ENCODE peak calls at places on chromosomes 16 and 17, in six cellular contexts. I is cardiac fibroblast, T is heart right ventricle, H is fibroblast of pulmonary artery, O is fibroblast of villous mesenchyme, W is GM06990. R is an unnamed sample.
A peak's percentile ranks its signal among the peaks of the same experiment; 100 is the strongest.

GRCh38 chr17:58615768-58616659 is 75.8 kb downstream of the TEX14 start:
- DNase-seq in T (no peak), O (no peak), W (peak; percentile 76), I (peak; percentile 22), H (no peak), R (no peak)

GRCh38 chr16:69166946-69167930 is 19.7 kb upstream of the SNTB2 start:
- DNase-seq in W (no peak), H (peak; percentile 41), T (no peak), O (no peak), I (peak; percentile 58), R (peak; percentile 26)

GRCh38 chr16:67543582-67543981 is 15.0 kb downstream of the RIPOR1 start:
- DNase-seq in I (no peak), H (no peak), O (no peak), T (no peak), W (no peak), R (no peak)

GRCh38 chr17:66573078-66573477 is 261.8 kb upstream of the CACNG5 start:
- DNase-seq in I (no peak), T (no peak), W (no peak), H (no peak), O (no peak), R (no peak)

GRCh38 chr17:45986056-45986455 is 13.0 kb upstream of the STH start:
- DNase-seq in I (no peak), H (no peak), W (no peak), T (no peak), O (no peak), R (no peak)

GRCh38 chr17:8173871-8174322 is 2.3 kb downstream of the TMEM107 start:
- DNase-seq in H (no peak), O (no peak), W (no peak), T (no peak), I (no peak), R (no peak)

GRCh38 chr17:60156746-60157145 is 7.0 kb downstream of the CA4 start:
- DNase-seq in W (no peak), I (no peak), H (no peak), O (no peak), T (no peak), R (no peak)

GRCh38 chr16:17154981-17155380 is 315.8 kb downstream of the XYLT1 start:
- DNase-seq in H (no peak), I (no peak), O (no peak), T (no peak), W (no peak), R (no peak)

GRCh38 chr17:56616239-56616638 is 22.7 kb downstream of the NOG start:
- DNase-seq in O (no peak), I (no peak), H (no peak), W (no peak), T (no peak), R (no peak)

GRCh38 chr17:73650147-73650546 is 5.9 kb upstream of the SDK2 start:
- DNase-seq in T (no peak), H (no peak), I (no peak), W (no peak), O (no peak), R (no peak)

DNA sequence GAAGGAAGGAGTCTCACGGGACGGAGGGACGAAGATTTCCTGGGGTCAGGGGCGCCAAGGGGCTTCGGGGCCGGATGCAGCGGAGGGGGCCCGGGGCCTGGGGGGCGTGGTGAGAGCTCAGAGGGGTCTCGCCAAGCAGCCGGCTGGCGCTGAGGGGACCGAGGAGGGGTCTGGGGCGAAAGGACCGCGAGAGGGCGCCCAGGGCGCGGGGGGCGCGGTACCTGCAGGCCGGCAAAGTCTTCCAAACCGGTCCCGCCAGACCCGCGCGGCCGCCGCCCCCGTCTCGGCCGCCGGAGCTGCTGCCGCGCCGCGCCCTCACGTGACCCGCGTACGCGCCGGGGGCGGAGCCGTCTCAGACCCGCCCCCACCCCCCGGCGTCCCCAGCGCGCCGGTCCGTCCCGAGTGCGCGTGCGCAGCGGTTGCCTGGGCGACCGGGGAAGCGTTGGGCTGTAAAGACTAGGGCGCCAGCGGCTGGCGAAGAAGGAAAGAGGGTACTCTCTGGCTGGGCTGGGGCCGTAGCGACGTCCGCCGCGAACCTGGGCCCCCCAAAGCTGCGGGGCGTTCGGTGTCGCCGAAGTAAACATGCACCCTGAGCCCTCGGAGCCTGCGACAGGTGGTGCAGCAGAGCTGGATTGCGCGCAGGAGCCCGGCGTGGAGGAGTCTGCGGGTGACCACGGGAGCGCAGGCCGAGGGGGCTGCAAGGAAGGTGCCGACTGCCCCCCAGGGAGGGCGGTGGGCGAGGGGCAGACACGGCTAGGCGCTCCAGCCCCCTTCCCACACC is at the start of the genes DNAAF1 and HSDL1:
- DNase-seq in T (peak; percentile 95), H (peak; percentile 85), W (peak; percentile 92), O (peak; percentile 83), I (peak; percentile 81), R (peak; percentile 72)
- TF ChIP-seq CTCF in T (no peak), H (no peak), W (peak; percentile 7), O (no peak), I (no peak), R (no peak)

GRCh38 chr16:19344980-19345379 is 59.4 kb downstream of the CLEC19A start:
- DNase-seq in H (no peak), W (no peak), I (no peak), T (no peak), O (no peak), R (no peak)

GRCh38 chr16:19344224-19344801 is 58.8 kb downstream of the CLEC19A start:
- DNase-seq in W (no peak), H (no peak), O (no peak), T (no peak), I (no peak), R (no peak)

GRCh38 chr16:19348125-19348524 is 62.6 kb downstream of the CLEC19A start:
- DNase-seq in T (no peak), W (no peak), H (no peak), O (no peak), I (no peak), R (no peak)

GRCh38 chr16:19348578-19349315 is 63.2 kb downstream of the CLEC19A start:
- DNase-seq in I (no peak), H (no peak), O (no peak), T (no peak), W (no peak), R (no peak)

DNA sequence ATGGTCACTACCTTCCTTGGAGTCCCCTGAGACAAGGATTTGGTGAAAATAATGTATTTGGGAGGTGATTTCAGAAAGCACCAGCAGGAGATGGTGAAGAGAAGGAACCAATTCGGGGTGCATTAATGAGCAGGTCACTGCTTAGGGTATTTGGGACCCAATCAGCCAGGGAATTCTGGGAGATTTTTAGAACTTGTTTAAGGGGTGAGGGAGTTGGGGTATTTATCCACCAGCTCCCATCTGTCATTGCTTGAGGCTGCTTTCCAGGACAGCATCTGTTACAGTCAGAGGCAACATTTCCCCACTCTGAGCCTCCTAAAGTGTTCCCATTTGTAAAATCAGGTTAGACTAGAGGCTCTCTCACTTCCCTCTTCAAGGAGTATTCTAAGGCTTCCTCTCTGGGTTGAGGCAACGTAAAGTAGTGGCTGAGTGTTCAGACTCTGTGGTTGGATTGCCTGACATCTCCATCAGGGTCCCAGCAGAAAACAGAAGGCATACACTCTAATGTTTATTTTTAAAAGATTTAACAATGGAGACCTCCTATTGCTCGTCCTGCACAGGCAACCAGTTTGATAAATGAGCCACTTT is 60.9 kb downstream of the CLEC19A start:
- DNase-seq in W (no peak), H (no peak), I (no peak), T (no peak), O (no peak), R (no peak)
- H3K4me3 ChIP-seq in W (no peak overlapping the region), H (no peak overlapping the region), I (no peak overlapping the region), T (no peak overlapping the region), O (no peak overlapping the region), R (no peak overlapping the region)

GRCh38 chr17:49880291-49881053 is 32.6 kb upstream of the TAC4 start:
- DNase-seq in O (peak; percentile 52), H (peak; percentile 60), W (peak; percentile 64), I (peak; percentile 56), T (peak; percentile 76), R (peak; percentile 58)
- TF ChIP-seq CTCF in O (peak; percentile 98), H (peak; percentile 89), W (peak; percentile 97), I (peak; percentile 99), T (peak; percentile 95), R (peak; percentile 99)

GRCh38 chr17:2986925-2987324 is 76.5 kb downstream of the OR1D5 start:
- DNase-seq in W (no peak), T (no peak), I (no peak), O (no peak), H (no peak), R (no peak)

GRCh38 chr17:2989855-2990254 is 73.6 kb downstream of the OR1D5 start:
- DNase-seq in T (no peak), O (no peak), I (no peak), H (no peak), W (no peak), R (no peak)

GRCh38 chr17:2994441-2994840 is 69.0 kb downstream of the OR1D5 start:
- DNase-seq in O (no peak), T (no peak), W (no peak), I (no peak), H (no peak), R (no peak)

GRCh38 chr17:2995362-2995761 is 68.0 kb downstream of the OR1D5 start:
- DNase-seq in W (no peak), H (no peak), O (no peak), I (no peak), T (no peak), R (no peak)

DNA sequence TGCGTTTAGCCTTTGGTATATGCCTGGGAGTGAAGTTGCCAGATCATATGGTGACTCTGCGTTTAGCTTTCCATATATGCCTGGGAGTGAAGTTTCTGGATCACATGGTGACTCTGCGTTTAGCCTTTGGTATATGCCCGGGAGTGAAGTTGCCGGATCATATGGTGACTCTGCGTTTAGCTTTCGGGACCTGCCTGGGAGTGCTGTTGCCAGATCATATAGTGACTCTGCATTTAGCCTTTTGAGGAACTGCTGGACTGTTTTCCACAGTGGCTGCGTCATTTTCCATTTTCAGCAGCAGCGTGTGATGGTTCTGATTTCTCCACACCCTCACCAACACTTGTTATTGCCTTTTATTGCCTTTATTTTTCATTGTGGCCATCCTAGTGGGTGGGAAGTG is 73.0 kb downstream of the OR1D5 start:
- DNase-seq in O (no peak), W (no peak), H (no peak), I (no peak), T (no peak), R (no peak)
- H3K4me3 ChIP-seq in O (no peak overlapping the region), W (no peak overlapping the region), H (no peak overlapping the region), I (no peak overlapping the region), T (no peak overlapping the region), R (no peak overlapping the region)

GRCh38 chr16:72018470-72018869 is 9.9 kb downstream of the DHODH start:
- DNase-seq in H (no peak), T (no peak), O (no peak), W (no peak), I (no peak), R (no peak)

GRCh38 chr16:72024862-72025382 is 16.4 kb downstream of the DHODH start:
- DNase-seq in W (no peak), O (peak; percentile 3), I (no peak), H (no peak), T (no peak), R (no peak)

GRCh38 chr16:72025404-72026114 is 17.0 kb downstream of the DHODH start:
- DNase-seq in T (no peak), I (no peak), O (no peak), H (no peak), W (no peak), R (no peak)

GRCh38 chr16:72023962-72024361 is 15.4 kb downstream of the DHODH start:
- DNase-seq in H (no peak), W (no peak), T (no peak), O (no peak), I (no peak), R (no peak)

DNA sequence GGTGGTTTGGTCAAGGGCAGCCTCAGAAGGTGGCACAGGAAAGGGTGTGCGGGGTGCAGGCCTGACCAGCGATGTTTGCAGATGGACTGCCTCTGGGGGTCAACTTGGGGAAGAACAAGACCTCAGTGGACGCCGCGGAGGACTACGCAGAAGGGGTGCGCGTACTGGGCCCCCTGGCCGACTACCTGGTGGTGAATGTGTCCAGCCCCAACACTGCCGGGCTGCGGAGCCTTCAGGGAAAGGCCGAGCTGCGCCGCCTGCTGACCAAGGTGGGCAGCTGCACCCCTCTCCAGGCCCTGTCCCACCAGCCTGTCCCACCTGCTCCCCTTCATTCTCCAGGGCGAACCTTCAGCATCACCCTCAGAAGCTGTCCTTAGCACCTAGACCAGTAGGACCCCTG is 12.5 kb downstream of the DHODH start:
- DNase-seq in H (no peak), I (no peak), T (no peak), O (no peak), W (no peak), R (no peak)
- TF ChIP-seq CTCF in H (peak; percentile 45), I (peak; percentile 45), T (no peak), O (peak; percentile 28), W (peak; percentile 10), R (peak; percentile 25)